ENCODE peak calls at places on chromosomes 2 and 18, in ten cellular contexts. I is endothelial cell of umbilical vein, P is ovary, C is heart left ventricle, O is A549, W is GM12878, B is breast epithelium, D is IMR-90, X is adrenal gland, A is H1. F is an unnamed sample.

GRCh38 chr18:77140439-77141109 is 8.0 kb upstream of the MBP start:
- DNase-seq in A (no peak), I (no peak), X (no peak), D (no peak), B (no peak), C (no peak), W (no peak), O (no peak), P (no peak), F (peak; percentile 51)

GRCh38 chr2:133352719-133353118 is 215.5 kb downstream of the NCKAP5 start:
- DNase-seq in A (no peak), D (no peak), P (no peak), O (no peak), I (no peak), W (no peak), C (no peak), X (no peak), B (no peak), F (no peak)

GRCh38 chr18:49250819-49251388 is 209.5 kb downstream of the DYM start:
- DNase-seq in A (no peak), B (no peak), X (no peak), W (no peak), I (peak; percentile 47), P (no peak), D (peak; percentile 47), C (no peak), O (no peak), F (no peak)

GRCh38 chr2:824954-825353 is 125.7 kb upstream of the SNTG2 start:
- DNase-seq in D (no peak), I (no peak), P (no peak), B (no peak), O (no peak), W (no peak), A (no peak), C (no peak), X (no peak), F (no peak)

GRCh38 chr2:217756375-217757107 is 246.3 kb downstream of the TNS1 start:
- DNase-seq in X (peak; percentile 89), I (peak; percentile 42), W (no peak), A (peak; percentile 79), D (peak; percentile 64), P (peak; percentile 89), C (peak; percentile 84), O (peak; percentile 60), B (peak; percentile 65), F (peak; percentile 64)

GRCh38 chr2:64608867-64609228 is 44.9 kb downstream of the SERTAD2 start:
- DNase-seq in O (no peak), I (peak; percentile 19), A (no peak), D (no peak), C (no peak), X (no peak), W (no peak), P (no peak), B (no peak), F (no peak)

GRCh38 chr2:118940486-118941120 is 1.4 kb upstream of the MARCO start:
- DNase-seq in O (no peak), W (no peak), I (no peak), C (no peak), P (no peak), X (peak; percentile 34), D (no peak), B (no peak), A (no peak), F (no peak)

GRCh38 chr2:51760441-51760840 is 728.5 kb upstream of the NRXN1 start:
- DNase-seq in C (no peak), I (no peak), A (no peak), P (no peak), W (no peak), O (no peak), D (no peak), B (no peak), X (no peak), F (no peak)

GRCh38 chr18:56869189-56869777 is 218.1 kb downstream of the WDR7 start:
- DNase-seq in O (peak; percentile 2), C (no peak), A (no peak), B (no peak), I (peak; percentile 64), W (peak; percentile 11), X (peak; percentile 22), P (no peak), D (peak; percentile 73), F (no peak)

GRCh38 chr2:182355815-182356214 is 71.0 kb downstream of the PDE1A start:
- DNase-seq in B (no peak), A (no peak), P (no peak), X (no peak), W (no peak), I (no peak), D (peak; percentile 56), C (no peak), O (no peak), F (no peak)

GRCh38 chr2:20012282-20013060 is at the start of gene MATN3:
- DNase-seq in I (no peak), O (peak; percentile 65), A (no peak), X (peak; percentile 33), P (peak; percentile 42), C (peak; percentile 68), B (peak; percentile 52), W (no peak), D (no peak), F (no peak)

GRCh38 chr2:6896930-6897759 is 19.6 kb downstream of the RSAD2 start:
- DNase-seq in O (no peak), A (no peak), W (no peak), C (no peak), P (no peak), I (peak; percentile 62), X (peak; percentile 31), D (peak; percentile 10), B (no peak), F (no peak)

GRCh38 chr2:43426305-43427031 is 169.4 kb downstream of the THADA start:
- DNase-seq in I (peak; percentile 97), C (peak; percentile 68), A (no peak), B (peak; percentile 62), W (peak; percentile 96), D (peak; percentile 98), P (no peak), O (peak; percentile 88), X (peak; percentile 75), F (peak; percentile 52)

DNA sequence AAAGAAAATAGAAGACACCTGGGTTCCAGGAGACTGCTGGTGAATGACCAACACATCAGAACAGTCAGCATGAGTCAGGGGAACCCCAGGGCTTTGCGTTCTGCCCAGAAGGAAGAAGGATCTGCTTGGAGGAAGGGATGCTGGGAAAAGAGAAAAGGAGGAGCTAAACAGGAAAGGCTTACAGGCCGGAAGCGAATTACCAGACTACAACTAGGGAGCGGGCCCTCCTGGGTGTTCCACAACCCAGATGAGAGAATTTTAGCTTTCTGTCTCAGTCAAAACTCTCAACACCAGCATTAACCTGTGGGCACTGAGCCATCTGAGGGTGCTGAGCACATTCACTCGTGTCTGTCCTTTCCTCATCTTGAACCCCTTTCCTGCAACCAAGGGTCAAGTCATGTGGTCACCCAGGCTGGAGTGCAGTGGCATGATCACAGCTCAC is 19.2 kb downstream of the CDC42EP3 start:
- DNase-seq in W (no peak), X (no peak), D (peak; percentile 97), O (peak; percentile 84), B (no peak), P (no peak), A (no peak), C (no peak), I (peak; percentile 62), F (no peak)
- TF ChIP-seq POLR2A in W (no peak), X (no peak), D (no peak), O (no peak), B (no peak), P (no peak), A (no peak), C (no peak), I (no peak), F (no peak)

DNA sequence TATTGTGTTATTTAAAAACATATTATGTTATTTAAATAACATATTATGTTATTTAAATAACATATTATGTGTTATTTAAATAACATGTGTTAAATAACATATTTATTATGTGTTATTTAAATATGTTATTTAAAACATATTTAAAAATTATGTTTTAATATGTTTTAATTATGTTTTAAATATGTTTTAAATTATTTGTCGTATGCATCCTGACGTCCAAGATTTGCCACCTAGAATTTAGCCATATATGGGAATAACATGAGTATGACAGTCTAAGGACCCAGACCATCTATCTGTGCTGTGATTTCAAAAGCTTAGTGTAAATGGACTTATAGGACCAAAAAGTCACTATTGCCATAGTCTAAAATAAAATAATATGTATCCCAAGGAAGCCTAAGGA is 484.3 kb upstream of the KLHL29 start:
- DNase-seq in D (no peak), W (no peak), C (no peak), B (no peak), P (no peak), O (no peak), X (no peak), I (no peak), A (no peak), F (no peak)
- H3K27ac ChIP-seq in D (no peak overlapping the region), W (no peak overlapping the region), C (no peak overlapping the region), B (no peak overlapping the region), P (no peak overlapping the region), O (no peak overlapping the region), X (no peak overlapping the region), I (no peak overlapping the region), A (no peak overlapping the region), F (no peak overlapping the region)

DNA sequence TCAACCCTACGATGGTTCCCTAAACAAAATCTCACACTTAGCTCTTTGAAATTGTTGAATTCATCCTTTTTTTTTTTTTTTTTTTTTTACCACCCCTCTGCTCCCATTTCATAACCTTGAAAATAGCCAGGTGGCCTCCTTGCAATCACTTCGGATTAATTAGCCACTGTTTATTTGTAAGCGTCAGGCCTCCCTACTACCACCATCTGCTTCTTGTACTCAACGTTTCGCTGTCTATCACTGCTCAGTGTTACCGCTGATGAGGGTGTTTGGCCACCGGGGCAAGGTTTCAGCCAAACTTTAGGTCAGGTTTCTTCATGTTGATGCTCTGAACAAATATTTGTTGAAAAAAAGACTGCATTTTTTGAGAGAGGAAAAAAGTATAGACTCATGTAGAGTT is 183.2 kb downstream of the EPHA4 start:
- DNase-seq in D (no peak), C (no peak), O (no peak), I (no peak), P (no peak), A (no peak), B (no peak), W (no peak), X (no peak), F (no peak)
- TF ChIP-seq POLR2A in D (no peak), C (no peak), O (no peak), I (no peak), P (no peak), A (no peak), B (no peak), W (no peak), X (no peak), F (no peak)

GRCh38 chr2:227389661-227390060 is 1.9 kb upstream of the SCYGR1 start:
- DNase-seq in B (no peak), P (no peak), W (no peak), I (no peak), C (no peak), A (no peak), O (no peak), D (no peak), X (no peak), F (no peak)
- H3K27ac ChIP-seq in B (no peak overlapping the region), P (no peak overlapping the region), W (no peak overlapping the region), I (no peak overlapping the region), C (no peak overlapping the region), A (no peak overlapping the region), O (peak overlapping the region; percentile 88), D (peak overlapping the region; percentile 83), X (no peak overlapping the region), F (no peak overlapping the region)

F was measured in Peyer's patch.